ENCODE peak calls at places on chromosomes 5 and 9, in four cellular contexts. C is stromal cell of bone marrow, M is nephron progenitor cell, S is tibial nerve. H is an unnamed sample.

GRCh38 chr9:133048595-133048994 is 13.2 kb upstream of the CEL start:
- DNase-seq in C (no peak), M (no peak), S (no peak), H (peak)

GRCh38 chr9:29799227-29799626 is 2225.9 kb upstream of the C9orf72 start:
- DNase-seq in C (no peak), M (no peak), S (no peak), H (no peak)

GRCh38 chr9:121048618-121049017 is 1.5 kb downstream of the C5 start:
- DNase-seq in C (no peak), M (no peak), S (no peak), H (no peak)

GRCh38 chr5:138985256-138985655 is 110.1 kb upstream of the LRRTM2 start:
- DNase-seq in C (no peak), M (no peak), S (no peak), H (no peak)

GRCh38 chr5:80266566-80266965 is 10.7 kb upstream of the SERINC5 start:
- DNase-seq in C (no peak), M (no peak), S (no peak), H (no peak)

GRCh38 chr9:130328349-130328801 is 62.8 kb downstream of the HMCN2 start:
- DNase-seq in C (peak), M (peak), S (peak), H (peak)

GRCh38 chr9:133247632-133248031 is 27.4 kb downstream of the ABO start:
- DNase-seq in C (no peak), M (no peak), S (no peak), H (no peak)

GRCh38 chr5:88820581-88820980 is 62.4 kb downstream of the MEF2C start:
- DNase-seq in C (no peak), M (no peak), S (no peak), H (no peak)

GRCh38 chr5:53476531-53477480 is 3.6 kb upstream of the FST start:
- DNase-seq in C (no peak), M (no peak), S (no peak), H (no peak)

GRCh38 chr9:89676281-89676680 is 71.5 kb downstream of the GADD45G start:
- DNase-seq in C (no peak), M (no peak), S (no peak), H (peak)

GRCh38 chr9:21559402-21560280 is 77.5 kb upstream of the IFNE start:
- DNase-seq in C (no peak), M (peak), S (no peak), H (peak)

GRCh38 chr9:134778841-134779411 is 101.7 kb upstream of the FCN2 start:
- DNase-seq in C (peak), M (peak), S (peak), H (peak)

GRCh38 chr5:173923236-173924104 is 35.3 kb downstream of the CPEB4 start:
- DNase-seq in C (no peak), M (no peak), S (no peak), H (no peak)

GRCh38 chr5:95841914-95842812 is 19.6 kb upstream of the GLRX start:
- DNase-seq in C (peak), M (no peak), S (no peak), H (no peak)

GRCh38 chr5:115758356-115758755 is 58.1 kb downstream of the CDO1 start:
- DNase-seq in C (no peak), M (no peak), S (no peak), H (no peak)

GRCh38 chr9:34559616-34560546 is 29.6 kb downstream of the CNTFR start:
- DNase-seq in C (peak), M (peak), S (no peak), H (peak)

GRCh38 chr9:87793292-87793691 is 67.4 kb downstream of the CTSL start:
- DNase-seq in C (peak), M (no peak), S (no peak), H (no peak)

GRCh38 chr9:131324736-131325679 is 35.5 kb downstream of the PLPP7 start:
- DNase-seq in C (no peak), M (no peak), S (no peak), H (peak)

GRCh38 chr9:73270967-73271722 is 119.5 kb downstream of the ANXA1 start:
- DNase-seq in C (peak), M (no peak), S (no peak), H (no peak)

GRCh38 chr5:134432174-134432573 is 20.5 kb upstream of the CDKN2AIPNL start:
- DNase-seq in C (no peak), M (no peak), S (no peak), H (no peak)

GRCh38 chr5:150489358-150490295 is 18.3 kb upstream of the NDST1 start:
- DNase-seq in C (no peak), M (no peak), S (no peak), H (no peak)

GRCh38 chr5:166551384-166551783 is 1740.1 kb upstream of the WWC1 start:
- DNase-seq in C (no peak), M (no peak), S (no peak), H (no peak)

GRCh38 chr9:131398204-131398603 is 4.3 kb downstream of the PRRC2B start:
- DNase-seq in C (no peak), M (no peak), S (no peak), H (no peak)

H was measured in left ventricle myocardium superior.